ENCODE peak calls at places on chromosomes 4 and X, in ten cellular contexts. B is Peyer's patch, Z is upper lobe of right lung, S is astrocyte, J is psoas muscle, R is PC-9, V is mesothelial cell of epicardium, Y is astrocyte of the spinal cord, G is foreskin fibroblast, C is right lobe of liver. K is an unnamed sample.
A peak's percentile ranks its signal among the peaks of the same experiment; 100 is the strongest.

GRCh38 chr4:105912633-105913032 is 17.4 kb downstream of the NPNT start:
- DNase-seq in Z (no peak), B (no peak), Y (no peak), G (no peak), V (no peak), S (no peak), J (no peak), C (no peak), R (no peak), K (no peak)

GRCh38 chr4:142983111-142983510 is 137.0 kb upstream of the INPP4B start:
- DNase-seq in V (no peak), R (no peak), Z (no peak), S (no peak), B (no peak), Y (no peak), G (no peak), J (no peak), C (no peak), K (no peak)

GRCh38 chr4:110033994-110034393 is 121.3 kb downstream of the EGF start:
- DNase-seq in C (no peak), Z (no peak), S (no peak), G (no peak), Y (no peak), R (no peak), B (no peak), V (no peak), J (no peak), K (no peak)

GRCh38 chr4:54169176-54169575 is 59.9 kb upstream of the PDGFRA start:
- DNase-seq in G (peak; percentile 39), R (no peak), C (no peak), B (no peak), J (no peak), Z (no peak), V (no peak), S (peak; percentile 44), Y (peak; percentile 23), K (no peak)

GRCh38 chr4:83240379-83240875 is 44.2 kb downstream of the COQ2 start:
- DNase-seq in B (no peak), S (no peak), Z (no peak), R (no peak), G (no peak), C (no peak), J (no peak), V (no peak), Y (no peak), K (no peak)

GRCh38 chrX:97639526-97639925 is 755.8 kb downstream of the RPA4 start:
- DNase-seq in B (no peak), R (no peak), G (no peak), C (no peak), V (no peak), Z (no peak), J (no peak), S (no peak), Y (no peak), K (no peak)

GRCh38 chr4:180081072-180081471 is 2162.1 kb upstream of the TENM3 start:
- DNase-seq in Z (no peak), V (no peak), G (no peak), J (no peak), Y (no peak), B (no peak), R (no peak), S (no peak), C (no peak), K (no peak)

GRCh38 chr4:47930971-47931804 is 16.8 kb upstream of the NFXL1 start:
- DNase-seq in J (no peak), R (no peak), B (no peak), S (peak; percentile 82), Y (peak; percentile 70), Z (no peak), G (peak; percentile 82), C (no peak), V (no peak), K (no peak)

GRCh38 chr4:122107680-122108079 is 44.5 kb upstream of the BLTP1 start:
- DNase-seq in Y (no peak), V (no peak), J (no peak), R (no peak), S (no peak), B (no peak), Z (no peak), C (no peak), G (no peak), K (no peak)

GRCh38 chrX:77788050-77788449 is 2.0 kb upstream of the ATRX start:
- DNase-seq in G (peak; percentile 50), Z (no peak), J (no peak), Y (no peak), B (no peak), C (peak; percentile 48), V (no peak), S (no peak), R (no peak), K (no peak)

GRCh38 chr4:76634239-76634638 is 199.2 kb downstream of the SHROOM3 start:
- DNase-seq in J (no peak), S (peak; percentile 77), R (peak; percentile 87), C (no peak), V (no peak), B (no peak), Z (no peak), Y (no peak), G (peak; percentile 81), K (no peak)

GRCh38 chr4:160180206-160180605 is 1077.3 kb downstream of the RAPGEF2 start:
- DNase-seq in C (no peak), J (no peak), R (no peak), S (peak; percentile 60), Y (peak; percentile 84), Z (no peak), G (peak; percentile 24), V (no peak), B (no peak), K (no peak)

GRCh38 chr4:82017680-82018079 is 356.1 kb downstream of the HNRNPD start:
- DNase-seq in Z (no peak), S (peak; percentile 3), B (no peak), Y (peak; percentile 8), V (no peak), J (no peak), G (peak; percentile 7), C (no peak), R (no peak), K (no peak)

GRCh38 chrX:114451397-114451796 is 132.5 kb upstream of the HTR2C start:
- DNase-seq in V (no peak), S (no peak), J (no peak), R (no peak), C (no peak), B (no peak), G (no peak), Y (no peak), Z (no peak), K (no peak)

GRCh38 chrX:119240356-119240755 is 4.3 kb downstream of the PGRMC1 start:
- DNase-seq in Y (peak; percentile 75), J (no peak), V (no peak), Z (no peak), B (no peak), S (peak; percentile 87), G (peak; percentile 82), R (no peak), C (no peak), K (no peak)

GRCh38 chr4:158768577-158769174 is at the start of gene FNIP2:
- DNase-seq in C (peak; percentile 90), B (peak; percentile 46), Y (peak; percentile 73), R (peak; percentile 34), G (peak; percentile 90), Z (peak; percentile 92), V (peak; percentile 66), J (peak; percentile 93), S (peak; percentile 61), K (peak; percentile 84)

GRCh38 chrX:53547668-53548067 is 113.5 kb upstream of the HSD17B10 start:
- DNase-seq in J (no peak), B (no peak), C (no peak), V (no peak), S (no peak), G (no peak), Y (no peak), Z (no peak), R (no peak), K (no peak)

GRCh38 chr4:161564230-161564834 is 599.5 kb downstream of the FSTL5 start:
- DNase-seq in R (no peak), B (no peak), Y (peak; percentile 44), C (no peak), Z (no peak), G (peak; percentile 27), V (no peak), S (no peak), J (no peak), K (no peak)
- TF ChIP-seq CTCF in R (peak; percentile 45), B (no peak), Y (peak; percentile 34), C (no peak), Z (peak; percentile 40), G (no peak), V (peak; percentile 51), S (peak; percentile 17), J (no peak), K (no peak)

GRCh38 chrX:67524428-67524827 is 19.4 kb upstream of the AR start:
- DNase-seq in Z (no peak), Y (no peak), S (no peak), R (no peak), G (no peak), B (no peak), V (no peak), J (no peak), C (no peak), K (no peak)

GRCh38 chrX:67523932-67524331 is 19.9 kb upstream of the AR start:
- DNase-seq in R (no peak), V (no peak), Y (no peak), C (no peak), G (no peak), B (no peak), S (no peak), J (no peak), Z (no peak), K (no peak)

GRCh38 chrX:67520671-67521070 is 23.1 kb upstream of the AR start:
- DNase-seq in J (no peak), V (no peak), Y (no peak), R (no peak), Z (no peak), B (no peak), G (no peak), S (no peak), C (no peak), K (no peak)

GRCh38 chrX:67523002-67523711 is 20.7 kb upstream of the AR start:
- DNase-seq in R (no peak), J (no peak), C (peak; percentile 60), S (no peak), Y (no peak), G (no peak), V (no peak), B (no peak), Z (no peak), K (no peak)

GRCh38 chrX:67524950-67525691 is 18.7 kb upstream of the AR start:
- DNase-seq in R (no peak), Z (no peak), V (no peak), G (no peak), S (no peak), J (no peak), C (peak; percentile 68), B (no peak), Y (no peak), K (no peak)
- TF ChIP-seq CTCF in R (no peak), Z (no peak), V (no peak), G (no peak), S (no peak), J (no peak), C (no peak), B (no peak), Y (no peak), K (no peak)

GRCh38 chr4:27084685-27085356 is 224.2 kb downstream of the STIM2 start:
- DNase-seq in C (no peak), Y (peak; percentile 34), Z (peak; percentile 69), S (peak; percentile 6), B (peak; percentile 18), G (peak; percentile 45), J (no peak), R (no peak), V (no peak), K (no peak)
- TF ChIP-seq CTCF in C (no peak), Y (peak; percentile 10), Z (peak; percentile 18), S (no peak), B (no peak), G (no peak), J (no peak), R (no peak), V (no peak), K (no peak)

GRCh38 chrX:123859409-123859827 is 435 bp upstream of the XIAP start:
- DNase-seq in S (no peak), G (no peak), C (peak; percentile 76), Y (no peak), R (no peak), J (no peak), V (no peak), Z (no peak), B (peak; percentile 60), K (no peak)
- TF ChIP-seq CTCF in S (no peak), G (no peak), C (no peak), Y (no peak), R (no peak), J (no peak), V (no peak), Z (no peak), B (no peak), K (no peak)

K was measured in mucosa of descending colon.